ENCODE peak calls at places on chromosome X, in four cellular contexts. B, O, J and K are unnamed samples.

GRCh38 chrX:17597836-17598434 is 139.4 kb upstream of the SCML1 start:
- DNase-seq in B (peak; percentile 88), O (peak; percentile 63), J (peak; percentile 77), K (peak; percentile 41)

GRCh38 chrX:121208563-121208962 is 161.2 kb downstream of the GLUD2 start:
- DNase-seq in B (no peak), O (no peak), J (no peak), K (no peak)

GRCh38 chrX:103063918-103064434 is at the start of gene BEX1:
- DNase-seq in B (no peak), O (no peak), J (no peak), K (no peak)

GRCh38 chrX:68114573-68115199 is 318.6 kb downstream of the OPHN1 start:
- DNase-seq in B (no peak), O (no peak), J (no peak), K (no peak)

GRCh38 chrX:109797311-109797975 is 64.4 kb upstream of the ACSL4 start:
- DNase-seq in B (no peak), O (peak; percentile 3), J (no peak), K (no peak)

GRCh38 chrX:126701380-126701779 is 118.1 kb upstream of the PRR32 start:
- DNase-seq in B (no peak), O (no peak), J (no peak), K (no peak)

GRCh38 chrX:18929775-18930174 is 54.1 kb downstream of the PHKA2 start:
- DNase-seq in B (no peak), O (no peak), J (no peak), K (no peak)

GRCh38 chrX:123809854-123810375 is 49.9 kb upstream of the XIAP start:
- DNase-seq in B (no peak), O (no peak), J (no peak), K (no peak)

GRCh38 chrX:112830540-112830939 is 10.1 kb downstream of the AMOT start:
- DNase-seq in B (no peak), O (no peak), J (no peak), K (peak; percentile 44)

GRCh38 chrX:75118296-75118695 is 37.8 kb downstream of the ABCB7 start:
- DNase-seq in B (no peak), O (no peak), J (no peak), K (no peak)

GRCh38 chrX:101190736-101191135 is 28.9 kb upstream of the DRP2 start:
- DNase-seq in B (no peak), O (no peak), J (no peak), K (no peak)

GRCh38 chrX:71815121-71815905 is 52.2 kb downstream of the CXorf49B start:
- DNase-seq in B (no peak), O (no peak), J (no peak), K (no peak)

GRCh38 chrX:119539872-119540271 is 25.3 kb downstream of the STEEP1 start:
- DNase-seq in B (no peak), O (no peak), J (no peak), K (no peak)

GRCh38 chrX:410296-410695 is 23.6 kb upstream of the PPP2R3B start:
- DNase-seq in B (no peak), O (no peak), J (no peak), K (no peak)

GRCh38 chrX:119325456-119325855 is 73.7 kb upstream of the SLC25A43 start:
- DNase-seq in B (no peak), O (no peak), J (no peak), K (no peak)

GRCh38 chrX:71667328-71668247 is at the start of gene LOC101059915:
- DNase-seq in B (no peak), O (no peak), J (no peak), K (no peak)

GRCh38 chrX:3166670-3167455 is 125.6 kb downstream of the ARSF start:
- DNase-seq in B (no peak), O (no peak), J (no peak), K (no peak)

GRCh38 chrX:9635368-9635767 is 130.3 kb downstream of the GPR143 start:
- DNase-seq in B (no peak), O (no peak), J (no peak), K (no peak)

GRCh38 chrX:68703369-68703768 is 55.9 kb downstream of the STARD8 start:
- DNase-seq in B (no peak), O (no peak), J (no peak), K (no peak)

GRCh38 chrX:121000589-121000988 is 15.0 kb upstream of the CT47A1 start:
- DNase-seq in B (no peak), O (peak; percentile 1), J (no peak), K (no peak)

GRCh38 chrX:43733699-43734098 is 77.6 kb downstream of the MAOA start:
- DNase-seq in B (no peak), O (no peak), J (no peak), K (no peak)

GRCh38 chrX:137031517-137032377 is 2.0 kb downstream of the GPR101 start:
- DNase-seq in B (no peak), O (peak; percentile 7), J (no peak), K (no peak)

GRCh38 chrX:118574666-118575065 is 79.1 kb downstream of the DOCK11 start:
- DNase-seq in B (no peak), O (no peak), J (no peak), K (no peak)

GRCh38 chrX:13151806-13152510 is 107.5 kb upstream of the FAM9C start:
- DNase-seq in B (no peak), O (peak; percentile 33), J (no peak), K (no peak)

GRCh38 chrX:119429471-119429870 is 30.3 kb downstream of the SLC25A43 start:
- DNase-seq in B (no peak), O (no peak), J (no peak), K (no peak)

GRCh38 chrX:37809970-37810369 is 30.1 kb downstream of the CYBB start:
- DNase-seq in B (no peak), O (no peak), J (no peak), K (no peak)
- H3K4me1 ChIP-seq in B (no peaks in the 10 kb centered on the region), O (no peaks in the 10 kb centered on the region), J (no peaks in the 10 kb centered on the region), K (no peaks in the 10 kb centered on the region)

DNA sequence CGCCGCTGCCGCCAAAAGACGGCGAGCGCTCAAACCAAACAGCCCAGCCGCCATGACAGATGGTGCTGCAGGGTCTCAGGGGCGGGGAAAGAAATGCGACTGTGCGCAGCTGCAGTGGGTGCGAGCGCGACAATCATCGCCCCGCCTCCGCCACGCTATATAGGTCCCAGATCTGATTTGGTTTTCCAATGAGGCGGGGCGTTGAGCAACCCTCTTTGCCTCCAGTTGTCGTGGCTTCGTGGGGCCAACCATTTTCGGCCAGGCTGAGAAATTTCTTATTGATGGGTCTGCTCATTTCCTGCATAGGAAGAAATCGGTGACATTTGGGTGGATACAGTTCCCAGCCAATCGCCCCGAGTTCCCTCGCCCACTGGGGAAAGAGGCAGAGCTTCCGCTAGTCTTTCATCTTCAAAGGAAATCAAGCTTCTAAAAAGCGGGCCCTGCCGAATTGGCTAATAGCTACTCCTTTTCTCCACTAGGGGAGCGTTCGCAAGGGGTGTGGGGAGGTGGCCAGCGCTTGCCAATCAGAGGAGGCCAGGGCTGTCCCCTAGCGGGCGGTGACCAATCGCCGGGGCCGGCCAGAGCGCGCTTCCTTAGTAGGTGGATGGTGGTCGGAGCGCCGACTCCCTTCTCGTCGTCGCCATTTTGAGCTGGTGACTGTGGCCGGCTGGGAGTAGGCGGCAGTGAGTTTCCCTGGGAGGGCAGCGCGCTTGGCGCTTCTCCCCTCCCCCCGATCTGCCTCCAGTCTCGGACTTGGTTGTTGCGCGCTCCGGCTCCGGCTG is at the start of the genes NDUFB11 and RBM10:
- DNase-seq in B (peak; percentile 96), O (peak; percentile 94), J (peak; percentile 80), K (peak; percentile 95)
- TF ChIP-seq POLR2A in B (peak; percentile 68), O (peak; percentile 69), J (peak; percentile 48), K (peak; percentile 77)

GRCh38 chrX:48600226-48600625 is 2.9 kb downstream of the WDR13 start:
- DNase-seq in B (no peak), O (no peak), J (no peak), K (no peak)

GRCh38 chrX:48601741-48602394 is 4.6 kb downstream of the WDR13 start:
- DNase-seq in B (no peak), O (no peak), J (no peak), K (no peak)

GRCh38 chrX:48611703-48612102 is 14.4 kb downstream of the WDR13 start:
- DNase-seq in B (no peak), O (no peak), J (no peak), K (no peak)

GRCh38 chrX:48604701-48605100 is 7.4 kb downstream of the WDR13 start:
- DNase-seq in B (no peak), O (no peak), J (no peak), K (no peak)

DNA sequence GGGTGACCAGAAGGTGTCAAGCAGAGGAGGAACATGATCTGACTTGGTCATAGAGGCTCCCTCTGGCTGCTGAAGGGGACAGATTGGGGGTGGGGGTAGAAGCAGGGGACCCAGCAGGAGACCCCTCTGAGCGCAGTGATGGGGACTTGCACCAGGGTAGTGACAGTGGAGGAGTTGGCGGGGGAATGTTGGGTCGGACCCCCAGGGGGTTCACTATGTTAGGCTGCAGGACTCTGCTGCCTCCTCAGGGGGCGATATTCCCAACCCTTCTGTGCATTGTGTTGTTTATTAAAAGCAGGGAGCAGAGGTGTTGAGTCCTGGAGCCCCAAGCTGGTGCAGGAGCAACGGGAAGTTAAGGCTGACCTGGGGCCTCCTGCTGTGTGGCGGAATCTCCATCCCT is 8.8 kb downstream of the WDR13 start:
- DNase-seq in B (no peak), O (no peak), J (no peak), K (no peak)
- H3K4me1 ChIP-seq in B (no peaks in the 10 kb centered on the region), O (no peaks in the 10 kb centered on the region), J (no peaks in the 10 kb centered on the region), K (no peaks in the 10 kb centered on the region)

GRCh38 chrX:70132877-70133302 is 357 bp upstream of the IGBP1 start:
- DNase-seq in B (no peak), O (no peak), J (no peak), K (no peak)
- TF ChIP-seq POLR2A in B (no peak), O (no peak), J (no peak), K (no peak)

GRCh38 chrX:7711167-7711566 is 131.8 kb upstream of the VCX start:
- DNase-seq in B (no peak), O (no peak), J (no peak), K (no peak)
- H3K4me1 ChIP-seq in B (no peaks in the 10 kb centered on the region), O (no peaks in the 10 kb centered on the region), J (no peaks in the 10 kb centered on the region), K (no peaks in the 10 kb centered on the region)

DNA sequence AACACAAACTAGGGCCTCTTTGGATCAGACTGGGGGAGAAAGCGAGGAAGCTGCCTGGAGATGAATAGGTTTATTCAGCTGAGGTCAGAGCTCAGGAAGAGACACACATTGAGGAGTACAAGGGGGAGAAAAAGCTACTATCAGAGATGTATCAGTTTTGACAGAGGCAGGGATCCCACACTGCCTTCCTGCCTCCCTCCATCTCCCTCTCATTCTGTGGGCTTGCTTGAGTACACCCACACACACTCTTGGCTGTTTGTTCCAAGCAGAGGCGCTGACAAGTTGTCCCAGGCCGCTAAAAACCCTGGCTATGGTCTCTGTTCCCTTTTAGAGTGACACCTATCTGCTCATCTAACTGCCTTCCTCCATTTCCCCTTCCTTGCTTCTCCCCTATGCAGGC is 5.2 kb downstream of the TSPYL2 start:
- DNase-seq in B (no peak), O (no peak), J (no peak), K (no peak)
- TF ChIP-seq POLR2A in B (no peak), O (no peak), J (no peak), K (no peak)